ENCODE peak calls at places on chromosomes 11 and 22, in four cellular contexts. R is A549, W is K562, S is HepG2. Q is an unnamed sample.
A peak's percentile ranks its signal among the peaks of the same experiment; 100 is the strongest.

GRCh38 chr11:102196351-102196750 is 86.1 kb downstream of the YAP1 start:
- DNase-seq in W (no peak), R (no peak), S (no peak), Q (no peak)

GRCh38 chr11:7536102-7536501 is 22.3 kb downstream of the PPFIBP2 start:
- DNase-seq in R (peak; percentile 35), W (peak; percentile 41), S (no peak), Q (peak; percentile 49)

GRCh38 chr11:2779981-2780849 is 80.4 kb upstream of the KCNQ1OT1 start:
- DNase-seq in R (no peak), S (peak; percentile 23), W (peak; percentile 30), Q (peak; percentile 7)

GRCh38 chr22:44287121-44287693 is 25.5 kb downstream of the SHISAL1 start:
- DNase-seq in R (no peak), S (no peak), W (no peak), Q (no peak)

GRCh38 chr11:40129276-40129675 is 1330.2 kb downstream of the LRRC4C start:
- DNase-seq in S (no peak), R (peak; percentile 9), W (no peak), Q (no peak)

GRCh38 chr22:40128989-40129388 is 48.7 kb upstream of the TNRC6B start:
- DNase-seq in S (no peak), R (no peak), W (no peak), Q (no peak)

GRCh38 chr11:22341582-22341919 is 3.4 kb downstream of the SLC17A6 start:
- DNase-seq in S (no peak), W (no peak), R (no peak), Q (peak; percentile 41)

GRCh38 chr11:131823772-131824171 is 453.4 kb downstream of the NTM start:
- DNase-seq in W (no peak), S (peak; percentile 21), R (no peak), Q (no peak)

GRCh38 chr22:43745783-43746356 is 66.2 kb downstream of the EFCAB6 start:
- DNase-seq in W (no peak), S (no peak), R (no peak), Q (no peak)

GRCh38 chr11:21285104-21285503 is 615.7 kb downstream of the NELL1 start:
- DNase-seq in S (no peak), R (no peak), W (no peak), Q (no peak)

GRCh38 chr11:8263769-8264410 is at the start of gene LMO1:
- DNase-seq in W (peak; percentile 86), R (peak; percentile 74), S (peak; percentile 41), Q (peak; percentile 91)

DNA sequence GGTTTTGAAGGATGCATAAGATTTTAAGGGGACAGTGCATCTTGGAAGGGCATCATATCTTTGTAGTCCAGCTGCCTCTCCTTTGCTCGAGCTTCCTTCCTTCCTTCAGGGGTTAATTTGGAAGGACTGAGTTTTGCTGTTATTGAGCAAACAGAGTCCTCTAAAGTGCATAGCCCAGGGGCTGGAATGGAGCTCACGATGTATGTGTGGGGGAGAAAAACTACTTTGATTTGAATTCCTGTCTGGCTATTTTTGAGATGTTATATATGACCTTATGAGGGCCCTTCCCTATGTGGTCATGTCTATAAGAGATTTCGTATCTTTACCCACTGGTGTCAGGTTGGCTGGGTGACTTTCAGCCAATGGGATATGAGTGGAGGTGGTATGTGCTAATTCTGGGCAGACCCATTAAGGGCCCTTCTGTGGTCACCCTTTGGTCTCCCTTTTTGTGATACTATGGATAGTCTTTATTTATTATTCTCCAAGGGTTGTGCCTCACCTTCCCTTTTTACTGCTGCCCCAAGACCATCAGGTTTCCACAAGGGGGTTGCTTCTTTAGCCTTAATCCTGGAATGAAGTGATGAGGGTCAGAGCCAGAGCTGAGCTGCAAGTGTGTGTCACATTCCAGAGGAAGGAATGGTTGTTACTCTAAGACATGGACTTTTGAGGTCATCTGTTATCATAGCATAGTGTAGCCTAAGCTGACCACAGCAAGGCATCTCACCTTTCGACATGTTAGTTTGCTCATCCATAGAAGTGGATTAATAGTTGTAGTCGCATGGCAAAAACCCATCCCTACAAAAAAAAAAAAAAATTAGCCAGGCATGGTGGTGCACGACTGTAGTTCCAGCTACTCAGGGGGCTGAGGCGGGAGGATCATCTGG is 54.6 kb downstream of the LRRC74B start:
- DNase-seq in R (no peak), W (no peak), S (no peak), Q (no peak)
- TF ChIP-seq JUN in R (no peak), W (no peak), S (no peak), Q (no peak)

GRCh38 chr11:74682731-74683278 is 48.4 kb downstream of the CHRDL2 start:
- DNase-seq in R (no peak), S (no peak), W (no peak), Q (no peak)
- TF ChIP-seq HMGXB4 in R (no peak), S (no peak), W (no peak), Q (no peak)

GRCh38 chr11:43797866-43798265 is 82.8 kb upstream of the ALKBH3 start:
- DNase-seq in W (no peak), S (no peak), R (no peak), Q (no peak)
- TF ChIP-seq JUN in W (no peak), S (no peak), R (no peak), Q (no peak)

GRCh38 chr11:65593518-65594414 is 1.8 kb downstream of the KCNK7 start:
- DNase-seq in S (no peak), R (no peak), W (peak; percentile 48), Q (peak; percentile 80)
- TF ChIP-seq HMGXB4 in S (no peak), R (no peak), W (no peak), Q (no peak)

DNA sequence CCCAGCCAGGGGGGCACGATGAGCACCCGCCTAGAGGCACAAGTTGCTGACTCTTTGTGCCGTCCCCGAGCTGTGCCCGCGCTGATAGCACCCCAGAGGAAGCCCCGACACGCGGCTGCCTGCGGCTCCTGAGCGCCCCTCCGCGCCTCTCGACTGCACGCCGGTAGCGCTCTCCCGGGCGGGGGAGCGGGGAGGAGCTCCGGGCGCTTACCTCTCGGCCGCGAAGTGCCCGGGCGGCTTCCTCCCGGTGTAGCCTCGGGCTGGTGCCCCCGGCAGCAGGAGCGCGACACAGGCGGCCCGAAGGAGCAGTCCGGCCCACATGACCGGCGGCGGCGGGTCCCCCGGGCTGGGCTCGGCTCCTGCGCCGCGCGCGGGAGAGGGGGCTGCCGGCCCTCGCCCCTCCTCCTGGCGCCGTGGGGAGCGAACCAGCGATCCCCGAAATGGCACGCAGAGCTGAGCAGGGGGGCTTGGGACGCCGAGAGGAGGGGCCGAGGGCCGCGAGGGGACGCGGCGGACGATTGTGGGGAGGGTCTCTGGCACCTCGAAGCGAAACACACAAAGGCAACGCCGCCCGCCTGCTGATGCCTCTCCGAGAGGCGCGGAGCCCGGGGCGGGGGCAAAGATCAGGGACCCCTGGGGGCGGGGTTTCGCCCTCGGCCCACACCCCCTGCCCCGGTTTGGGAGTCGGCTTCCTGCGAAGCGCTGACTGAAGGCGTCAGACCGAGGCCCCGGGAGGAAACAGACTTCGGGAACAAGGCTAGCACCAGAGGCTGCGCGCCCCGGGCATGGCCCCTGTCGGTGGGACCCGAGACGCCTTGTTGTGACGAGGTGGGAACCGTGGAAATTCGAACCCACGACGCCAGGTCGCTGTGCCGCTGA is at the start of gene VWCE:
- DNase-seq in R (peak; percentile 50), W (no peak), S (peak; percentile 76), Q (peak; percentile 75)
- TF ChIP-seq JUN in R (no peak), W (no peak), S (no peak), Q (peak; percentile 35)

GRCh38 chr11:125166903-125167291 is 2.3 kb downstream of the PKNOX2 start:
- DNase-seq in S (no peak), W (no peak), R (no peak), Q (no peak)
- TF ChIP-seq HMGXB4 in S (no peak), W (no peak), R (no peak), Q (no peak)